ENCODE peak calls at places on chromosomes 3 and 15, in four cellular contexts. W is IMR-90, N is H9, L is H1. V is an unnamed sample.

GRCh38 chr3:172625404-172625803 is 85.5 kb downstream of the NCEH1 start:
- DNase-seq in L (no peak), N (no peak), W (peak; percentile 56), V (no peak)

GRCh38 chr3:43215138-43215537 is 71.2 kb upstream of the SNRK start:
- DNase-seq in L (no peak), W (no peak), N (no peak), V (no peak)

GRCh38 chr3:60160792-60161175 is 1090.5 kb downstream of the FHIT start:
- DNase-seq in L (no peak), N (no peak), W (no peak), V (no peak)

GRCh38 chr15:57667171-57667924 is 39.2 kb upstream of the POLR2M start:
- DNase-seq in W (peak; percentile 71), N (no peak), L (no peak), V (peak; percentile 19)

GRCh38 chr15:67066041-67067021 is 929 bp downstream of the SMAD3 start:
- DNase-seq in W (peak; percentile 28), L (no peak), N (no peak), V (peak; percentile 55)

GRCh38 chr3:12588039-12588673 is 31.3 kb downstream of the MKRN2 start:
- DNase-seq in L (no peak), N (no peak), W (peak; percentile 52), V (no peak)

GRCh38 chr15:99086327-99086667 is 18.6 kb upstream of the SYNM start:
- DNase-seq in N (no peak), W (no peak), L (no peak), V (no peak)

GRCh38 chr3:120163023-120163422 is 68.8 kb upstream of the GSK3B start:
- DNase-seq in W (no peak), N (no peak), L (no peak), V (no peak)

GRCh38 chr3:191329654-191330308 is 545 bp downstream of the UTS2B start:
- DNase-seq in L (no peak), N (peak; percentile 50), W (peak; percentile 71), V (peak; percentile 84)

GRCh38 chr3:128849776-128850542 is 29.5 kb upstream of the ACAD9 start:
- DNase-seq in W (no peak), L (no peak), N (no peak), V (peak; percentile 42)

GRCh38 chr15:97459771-97460170 is 500.7 kb upstream of the ARRDC4 start:
- DNase-seq in N (no peak), L (no peak), W (no peak), V (no peak)

GRCh38 chr3:50203113-50203852 is 1.8 kb upstream of the SLC38A3 start:
- DNase-seq in W (no peak), N (no peak), L (no peak), V (no peak)

GRCh38 chr3:129195731-129196256 is 12.1 kb upstream of the CNBP start:
- DNase-seq in L (no peak), N (no peak), W (peak; percentile 96), V (no peak)

GRCh38 chr15:70474682-70475438 is 288.5 kb downstream of the UACA start:
- DNase-seq in L (no peak), W (peak; percentile 96), N (no peak), V (no peak)

GRCh38 chr15:93420050-93420452 is 331.0 kb upstream of the RGMA start:
- DNase-seq in L (peak; percentile 5), N (no peak), W (no peak), V (peak; percentile 52)

GRCh38 chr3:25863011-25863415 is 73.1 kb downstream of the OXSM start:
- DNase-seq in L (no peak), N (no peak), W (no peak), V (no peak)

GRCh38 chr3:25861566-25861965 is 71.7 kb downstream of the OXSM start:
- DNase-seq in L (no peak), W (no peak), N (no peak), V (no peak)

DNA sequence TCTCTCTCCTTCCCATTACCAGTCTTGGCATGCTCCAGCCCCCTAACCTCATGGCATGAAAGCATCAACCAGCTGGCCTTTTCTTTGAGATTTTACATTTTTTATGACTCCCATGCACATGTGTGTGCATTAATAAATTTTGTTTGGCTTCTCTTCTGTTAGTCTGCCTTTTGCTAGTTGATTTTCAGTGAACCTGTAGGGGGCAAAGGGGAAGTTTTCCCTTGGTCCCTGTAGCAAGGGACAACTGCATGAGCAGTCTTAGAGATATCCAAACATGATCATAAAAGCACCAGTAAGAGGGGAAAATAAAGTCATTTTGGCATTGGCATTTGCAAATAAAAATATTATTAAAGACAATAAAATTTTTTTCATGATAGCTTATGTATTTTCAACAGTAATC is 73.7 kb downstream of the OXSM start:
- DNase-seq in N (no peak), L (no peak), W (no peak), V (peak; percentile 31)
- H4K5ac ChIP-seq in N (no peak overlapping the region), L (no peak overlapping the region), W (no peak overlapping the region), V (no peak overlapping the region)

GRCh38 chr3:147652682-147653081 is 243.5 kb downstream of the ZIC1 start:
- DNase-seq in L (no peak), W (peak; percentile 1), N (no peak), V (no peak)
- H4K5ac ChIP-seq in L (no peak overlapping the region), W (no peak overlapping the region), N (no peak overlapping the region), V (no peak overlapping the region)

GRCh38 chr3:53312832-53313231 is 34.5 kb downstream of the DCP1A start:
- DNase-seq in L (no peak), W (no peak), N (no peak), V (no peak)
- H4K5ac ChIP-seq in L (no peak overlapping the region), W (no peak overlapping the region), N (no peak overlapping the region), V (no peak overlapping the region)

GRCh38 chr3:63768415-63768814 is 50.7 kb upstream of the C3orf49 start:
- DNase-seq in W (no peak), L (no peak), N (no peak), V (no peak)
- H4K5ac ChIP-seq in W (no peak overlapping the region), L (no peak overlapping the region), N (no peak overlapping the region), V (no peak overlapping the region)

GRCh38 chr15:35992791-35993190 is 446.8 kb upstream of the DPH6 start:
- DNase-seq in W (no peak), L (no peak), N (no peak), V (no peak)
- H4K5ac ChIP-seq in W (no peak overlapping the region), L (no peak overlapping the region), N (no peak overlapping the region), V (no peak overlapping the region)

GRCh38 chr3:15794842-15795562 is 2.8 kb downstream of the ANKRD28 start:
- DNase-seq in W (no peak), N (no peak), L (no peak), V (no peak)

GRCh38 chr3:15796331-15796730 is 1.4 kb downstream of the ANKRD28 start:
- DNase-seq in W (no peak), L (no peak), N (no peak), V (no peak)

GRCh38 chr3:15794303-15794771 is 3.4 kb downstream of the ANKRD28 start:
- DNase-seq in N (no peak), W (peak; percentile 87), L (no peak), V (no peak)

GRCh38 chr3:15796771-15797599 is 794 bp downstream of the ANKRD28 start:
- DNase-seq in L (no peak), N (no peak), W (peak; percentile 77), V (peak; percentile 60)

DNA sequence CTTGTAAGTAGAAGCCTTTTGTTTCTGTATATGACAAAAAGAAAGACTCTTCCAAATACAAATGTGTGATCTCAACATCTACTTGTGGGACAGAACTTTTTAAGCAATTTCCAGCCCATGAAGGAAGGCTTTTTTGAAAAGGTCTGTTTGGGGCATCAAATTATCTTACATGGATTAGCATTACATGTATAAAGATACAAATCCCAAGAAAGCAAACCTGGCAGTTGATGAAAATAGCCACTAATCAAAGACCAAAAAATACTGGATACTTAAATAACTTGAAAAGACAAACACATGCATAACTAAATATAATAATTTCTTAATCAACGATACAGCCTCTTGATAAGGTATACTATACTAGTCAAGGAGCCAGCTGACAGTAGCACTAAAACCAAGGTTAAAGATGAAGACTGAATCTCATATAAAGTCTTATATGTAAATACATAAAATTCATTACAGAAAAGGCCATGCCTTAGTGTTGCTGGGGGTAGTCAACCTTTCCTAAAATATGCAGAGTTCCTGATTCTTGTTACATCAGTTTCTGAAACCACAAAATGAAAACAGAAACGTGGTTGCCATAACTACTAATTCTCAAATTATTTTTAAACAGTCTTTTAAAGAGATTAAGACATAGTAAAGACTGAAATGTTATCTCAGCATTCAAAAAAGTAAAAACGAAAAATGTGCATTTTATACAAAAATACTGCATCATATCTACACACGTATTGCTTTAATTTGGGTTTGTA is 2.0 kb downstream of the ANKRD28 start:
- DNase-seq in L (no peak), W (peak; percentile 68), N (no peak), V (no peak)
- H4K5ac ChIP-seq in L (no peak overlapping the region), W (peak overlapping the region; percentile 82), N (no peak overlapping the region), V (no peak overlapping the region)

GRCh38 chr3:170804095-170804494 is 65.9 kb downstream of the RPL22L1 start:
- DNase-seq in W (peak; percentile 28), N (no peak), L (no peak), V (no peak)
- H4K5ac ChIP-seq in W (peak overlapping the region; percentile 95), N (no peak overlapping the region), L (no peak overlapping the region), V (peak overlapping the region; percentile 26)

DNA sequence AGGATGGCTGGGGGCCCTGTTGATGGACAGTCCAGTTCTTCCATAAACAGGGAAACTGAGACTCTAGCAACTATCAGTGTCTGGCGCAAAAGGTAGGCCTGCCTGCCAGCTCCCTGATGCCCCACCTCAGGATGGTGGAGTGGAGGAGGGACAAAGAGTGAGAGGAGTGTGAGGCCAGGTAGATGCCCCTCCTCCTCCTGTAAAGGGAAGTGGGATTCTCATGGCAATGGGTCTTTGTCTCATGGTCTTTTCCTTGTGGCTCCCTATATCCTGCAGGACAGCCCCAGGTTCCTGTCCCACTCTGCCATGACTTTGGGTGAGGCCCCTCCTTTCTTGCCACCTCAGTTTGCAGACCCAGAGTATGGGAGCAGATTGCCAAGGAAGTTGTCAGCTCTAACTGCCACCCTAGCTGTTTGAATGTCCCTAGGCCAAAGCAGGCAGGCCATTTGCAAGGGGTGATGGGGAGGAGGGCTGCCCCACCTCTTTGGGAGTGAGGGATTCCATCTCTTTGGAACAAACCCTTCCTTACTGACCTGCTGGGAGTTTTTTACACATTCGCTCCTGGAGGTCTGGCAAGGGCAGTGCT is 2.8 kb upstream of the DNAH1 start:
- DNase-seq in N (no peak), W (no peak), L (no peak), V (no peak)
- H4K5ac ChIP-seq in N (no peak overlapping the region), W (peak overlapping the region; percentile 42), L (no peak overlapping the region), V (no peak overlapping the region)

GRCh38 chr15:80929225-80929624 is 60.4 kb downstream of the MESD start:
- DNase-seq in N (no peak), L (no peak), W (peak; percentile 89), V (no peak)

GRCh38 chr15:80932989-80933388 is 56.6 kb downstream of the MESD start:
- DNase-seq in N (no peak), W (peak; percentile 93), L (no peak), V (no peak)

GRCh38 chr15:80931721-80932609 is 57.7 kb downstream of the MESD start:
- DNase-seq in N (no peak), L (no peak), W (no peak), V (no peak)

GRCh38 chr15:80929689-80930088 is 59.9 kb downstream of the MESD start:
- DNase-seq in W (peak; percentile 58), N (no peak), L (no peak), V (no peak)

DNA sequence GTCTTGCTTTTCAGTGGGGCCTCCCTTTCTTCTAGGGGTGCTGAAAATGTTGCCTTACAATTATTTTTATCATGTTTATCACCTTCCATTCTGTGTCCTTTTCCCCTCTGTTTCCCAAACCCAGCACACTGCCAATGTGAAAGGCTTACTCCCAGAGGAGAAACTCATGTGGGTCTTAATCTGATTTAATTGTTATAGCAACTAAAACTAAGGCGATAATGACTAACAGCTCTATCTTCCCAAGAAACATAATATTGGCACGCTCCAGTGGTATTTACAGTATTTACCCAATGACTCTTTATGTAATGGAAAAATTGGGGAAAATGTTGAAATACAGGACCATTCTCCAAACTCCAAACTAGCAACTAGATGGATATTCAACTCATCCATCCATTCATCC is 58.4 kb downstream of the MESD start:
- DNase-seq in L (no peak), W (no peak), N (no peak), V (no peak)
- H4K5ac ChIP-seq in L (no peak overlapping the region), W (no peak overlapping the region), N (no peak overlapping the region), V (no peak overlapping the region)